ENCODE peak calls at places on chromosomes 1 and 21, in six cellular contexts. B is fibroblast of lung, O is upper lobe of left lung, I is OCI-LY7, Q is kidney, E is astrocyte. U is an unnamed sample.
A peak's percentile ranks its signal among the peaks of the same experiment; 100 is the strongest.

GRCh38 chr1:12587981-12588620 is 29.9 kb downstream of the DHRS3 start:
- DNase-seq in B (peak; percentile 89), O (no peak), I (no peak), Q (no peak), E (peak; percentile 83), U (no peak)

GRCh38 chr1:121417289-121417955 is 232.6 kb downstream of the SRGAP2C start:
- DNase-seq in B (peak; percentile 11), O (no peak), I (no peak), Q (no peak), E (peak; percentile 5), U (no peak)

GRCh38 chr21:36980280-36981048 is 14.0 kb upstream of the HLCS start:
- DNase-seq in B (peak; percentile 11), O (peak; percentile 63), I (no peak), Q (peak; percentile 82), E (no peak), U (no peak)

GRCh38 chr21:17612023-17612564 is 607 bp downstream of the BTG3 start:
- DNase-seq in B (peak; percentile 50), O (peak; percentile 80), I (peak; percentile 41), Q (peak; percentile 84), E (peak; percentile 36), U (no peak)

GRCh38 chr1:30878016-30878415 is 30.5 kb downstream of the SDC3 start:
- DNase-seq in B (no peak), O (no peak), I (no peak), Q (no peak), E (no peak), U (no peak)

GRCh38 chr1:68383092-68383491 is 66.7 kb downstream of the RPE65 start:
- DNase-seq in B (no peak), O (no peak), I (no peak), Q (no peak), E (no peak), U (no peak)

GRCh38 chr1:17239420-17239819 is 9.5 kb upstream of the PADI3 start:
- DNase-seq in B (peak; percentile 97), O (peak; percentile 28), I (peak; percentile 82), Q (no peak), E (peak; percentile 96), U (peak; percentile 90)

GRCh38 chr1:228270032-228270431 is 62.2 kb downstream of the OBSCN start:
- DNase-seq in B (peak; percentile 32), O (no peak), I (no peak), Q (no peak), E (peak; percentile 22), U (no peak)

GRCh38 chr1:15885701-15886612 is 38.5 kb downstream of the SPEN start:
- DNase-seq in B (peak; percentile 89), O (peak; percentile 98), I (peak; percentile 12), Q (peak; percentile 99), E (peak; percentile 78), U (peak; percentile 74)

GRCh38 chr1:6180215-6180577 is at the start of gene CHD5:
- DNase-seq in B (no peak), O (no peak), I (no peak), Q (peak; percentile 73), E (no peak), U (no peak)

GRCh38 chr1:69569281-69569970 is 1.7 kb downstream of the LRRC7 start:
- DNase-seq in B (peak; percentile 4), O (no peak), I (no peak), Q (peak; percentile 48), E (no peak), U (no peak)

GRCh38 chr1:201112173-201112731 is at the start of gene CACNA1S:
- DNase-seq in B (no peak), O (no peak), I (no peak), Q (peak; percentile 44), E (no peak), U (no peak)

GRCh38 chr1:233624289-233624688 is 10.4 kb downstream of the KCNK1 start:
- DNase-seq in B (no peak), O (no peak), I (no peak), Q (no peak), E (no peak), U (no peak)
- H3K4me3 ChIP-seq in B (no peak overlapping the region), O (no peak overlapping the region), I (no peak overlapping the region), Q (no peak overlapping the region), E (no peak overlapping the region), U (no peak overlapping the region)

GRCh38 chr1:198681831-198682756 is 43.3 kb downstream of the PTPRC start:
- DNase-seq in B (peak; percentile 98), O (peak; percentile 88), I (peak; percentile 98), Q (no peak), E (peak; percentile 98), U (peak; percentile 90)

GRCh38 chr1:198687429-198687828 is 48.6 kb downstream of the PTPRC start:
- DNase-seq in B (no peak), O (no peak), I (no peak), Q (no peak), E (no peak), U (no peak)

GRCh38 chr1:198683449-198683848 is 44.6 kb downstream of the PTPRC start:
- DNase-seq in B (no peak), O (no peak), I (no peak), Q (no peak), E (no peak), U (no peak)

GRCh38 chr1:198691063-198691462 is 52.2 kb downstream of the PTPRC start:
- DNase-seq in B (no peak), O (no peak), I (no peak), Q (no peak), E (no peak), U (no peak)

GRCh38 chr1:198686069-198686728 is 47.4 kb downstream of the PTPRC start:
- DNase-seq in B (peak; percentile 52), O (no peak), I (peak; percentile 55), Q (no peak), E (peak; percentile 43), U (no peak)
- TF ChIP-seq CTCF in B (no peak), O (no peak), I (peak; percentile 90), Q (no peak), E (peak; percentile 28), U (peak; percentile 9)

DNA sequence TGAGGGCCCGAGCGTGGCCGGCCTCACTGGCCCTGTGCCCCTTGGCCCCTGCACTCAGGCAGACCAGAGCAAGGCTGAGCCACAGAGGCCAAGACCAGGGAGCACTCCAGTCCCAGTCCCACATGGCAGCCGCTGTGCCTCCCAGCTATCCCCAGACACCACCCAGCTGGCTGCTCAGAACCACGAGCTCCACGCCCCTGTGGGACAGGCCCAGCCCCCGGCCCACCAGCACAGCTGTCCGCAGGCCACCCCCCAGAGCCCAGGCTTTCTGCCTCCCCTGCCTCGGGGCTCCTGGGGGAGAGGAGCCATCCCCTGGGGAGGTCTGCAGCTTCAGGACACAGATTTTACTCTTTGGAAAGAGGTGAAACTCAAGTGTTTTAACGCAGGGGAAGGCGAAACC is 9.1 kb upstream of the C1QTNF12 start:
- DNase-seq in B (no peak), O (no peak), I (no peak), Q (peak; percentile 67), E (no peak), U (no peak)
- H3K4me3 ChIP-seq in B (no peak overlapping the region), O (no peak overlapping the region), I (no peak overlapping the region), Q (no peak overlapping the region), E (no peak overlapping the region), U (no peak overlapping the region)

GRCh38 chr21:14768042-14768441 is 221.9 kb upstream of the SAMSN1 start:
- DNase-seq in B (no peak), O (no peak), I (no peak), Q (no peak), E (no peak), U (no peak)

GRCh38 chr21:14771587-14771986 is 225.5 kb upstream of the SAMSN1 start:
- DNase-seq in B (no peak), O (no peak), I (no peak), Q (no peak), E (no peak), U (no peak)

GRCh38 chr21:14773777-14774345 is 227.7 kb upstream of the SAMSN1 start:
- DNase-seq in B (no peak), O (peak; percentile 56), I (peak; percentile 63), Q (no peak), E (no peak), U (peak; percentile 16)
- TF ChIP-seq CTCF in B (peak; percentile 20), O (peak; percentile 47), I (peak; percentile 96), Q (peak; percentile 47), E (no peak), U (peak; percentile 79)

DNA sequence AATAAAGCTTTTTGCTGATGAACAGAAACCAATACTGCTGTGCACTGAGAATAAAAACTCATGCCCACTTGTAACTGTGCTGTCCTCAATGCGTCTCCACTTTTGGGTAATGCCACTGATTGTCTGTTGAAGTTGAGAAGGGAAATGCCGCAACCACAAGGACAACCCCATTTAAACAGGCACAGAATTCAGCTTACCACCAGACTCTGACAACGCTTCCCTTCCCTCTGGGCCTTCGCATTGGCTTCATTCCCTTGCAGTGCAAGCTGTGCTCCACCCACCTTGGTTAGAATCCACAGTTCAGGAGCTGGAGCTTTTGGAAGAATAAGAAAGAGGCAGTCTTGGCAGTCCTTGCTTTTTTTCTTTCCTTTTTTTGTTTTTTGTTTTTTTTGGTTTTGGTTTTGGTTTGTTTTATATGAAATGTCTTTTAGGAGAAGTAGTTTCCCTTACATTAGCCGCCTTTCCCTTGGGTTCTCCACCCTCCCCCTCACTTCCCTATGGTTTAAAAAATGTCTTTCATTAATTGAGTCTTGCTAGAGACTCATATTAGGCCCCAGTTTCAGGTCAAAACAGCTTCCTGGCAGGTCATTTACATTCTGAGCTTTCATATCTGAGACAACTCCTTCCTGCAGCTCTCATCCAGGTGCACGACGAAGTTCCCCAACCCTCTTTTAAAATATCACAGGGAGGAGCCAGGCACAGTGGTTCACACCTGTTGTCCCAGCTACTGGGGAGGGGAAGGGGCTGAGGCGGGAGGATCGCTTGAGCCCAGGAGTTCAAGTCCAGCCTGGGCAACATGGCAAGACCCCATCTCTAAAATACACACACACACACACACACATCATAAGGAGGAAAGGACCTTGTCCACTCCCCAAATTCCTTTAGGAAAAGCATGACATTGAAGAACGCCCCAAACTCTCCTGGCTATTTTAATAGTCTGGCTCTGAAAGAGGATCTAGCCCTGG is 20.7 kb upstream of the LAX1 start:
- DNase-seq in B (peak; percentile 50), O (peak; percentile 23), I (peak; percentile 84), Q (no peak), E (peak; percentile 30), U (no peak)
- H3K4me3 ChIP-seq in B (no peak overlapping the region), O (no peak overlapping the region), I (peak overlapping the region; percentile 45), Q (no peak overlapping the region), E (no peak overlapping the region), U (no peak overlapping the region)

GRCh38 chr1:59092126-59092525 is 204.8 kb upstream of the FGGY start:
- DNase-seq in B (peak; percentile 58), O (no peak), I (no peak), Q (no peak), E (peak; percentile 41), U (no peak)
- TF ChIP-seq CTCF in B (no peak), O (no peak), I (no peak), Q (no peak), E (no peak), U (no peak)

U was measured in retinal pigment epithelial cell.